ENCODE peak calls at places on chromosomes 12 and 14, in four cellular contexts. Y, E, W and J are unnamed samples.

GRCh38 chr12:15757553-15758255 is 31.5 kb downstream of the EPS8 start:
- DNase-seq in Y (no peak), E (no peak), W (no peak), J (no peak)

GRCh38 chr14:80434574-80435321 is 223.4 kb upstream of the DIO2 start:
- DNase-seq in Y (no peak), E (no peak), W (no peak), J (no peak)

GRCh38 chr12:113322353-113322752 is 12.6 kb downstream of the SLC8B1 start:
- DNase-seq in Y (no peak), E (no peak), W (no peak), J (no peak)

GRCh38 chr12:49955899-49956662 is 5.5 kb downstream of the AQP2 start:
- DNase-seq in Y (no peak), E (no peak), W (no peak), J (no peak)

GRCh38 chr14:69281450-69282169 is 21.7 kb downstream of the GALNT16 start:
- DNase-seq in Y (no peak), E (peak; percentile 49), W (no peak), J (no peak)

GRCh38 chr12:94753071-94753779 is 102.9 kb upstream of the TMCC3 start:
- DNase-seq in Y (peak; percentile 22), E (no peak), W (peak; percentile 40), J (no peak)

GRCh38 chr14:91223028-91223783 is 21.3 kb downstream of the GPR68 start:
- DNase-seq in Y (no peak), E (no peak), W (no peak), J (no peak)

GRCh38 chr14:21169587-21169986 is 13.7 kb upstream of the OR5AU1 start:
- DNase-seq in Y (no peak), E (no peak), W (no peak), J (no peak)

GRCh38 chr12:50187084-50187900 is 20.1 kb upstream of the CERS5 start:
- DNase-seq in Y (no peak), E (no peak), W (no peak), J (no peak)

GRCh38 chr14:69768873-69769272 is 1.9 kb downstream of the SRSF5 start:
- DNase-seq in Y (no peak), E (no peak), W (no peak), J (no peak)

GRCh38 chr14:21206753-21207684 is 51.2 kb upstream of the OR5AU1 start:
- DNase-seq in Y (no peak), E (no peak), W (no peak), J (no peak)

GRCh38 chr12:105292705-105293104 is 37.8 kb upstream of the C12orf75 start:
- DNase-seq in Y (no peak), E (no peak), W (no peak), J (no peak)

GRCh38 chr14:58731465-58732330 is 93.9 kb downstream of the DACT1 start:
- DNase-seq in Y (no peak), E (no peak), W (no peak), J (no peak)

DNA sequence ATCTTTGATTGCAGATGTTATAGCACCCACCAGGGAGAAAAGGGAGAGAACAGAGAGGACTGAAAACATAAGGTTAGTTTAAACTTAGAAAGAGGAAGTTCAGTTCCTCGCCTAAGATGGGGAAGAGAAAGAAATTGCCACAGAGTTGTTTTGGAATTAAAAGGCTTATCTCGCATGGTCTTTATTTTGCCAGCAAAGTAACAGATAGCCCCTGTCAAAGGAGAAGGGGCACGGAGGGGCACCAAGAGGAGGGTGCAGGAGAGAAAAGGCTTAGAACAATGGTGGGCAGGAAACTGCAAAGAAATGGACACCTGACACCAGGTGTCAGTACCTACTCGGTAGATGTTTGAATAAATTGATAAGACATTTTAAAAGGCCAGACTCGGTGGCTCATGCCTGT is 17.8 kb upstream of the OXA1L start:
- DNase-seq in Y (no peak), E (no peak), W (no peak), J (no peak)
- TF ChIP-seq CTCF in Y (no peak), E (no peak), W (no peak), J (no peak)

DNA sequence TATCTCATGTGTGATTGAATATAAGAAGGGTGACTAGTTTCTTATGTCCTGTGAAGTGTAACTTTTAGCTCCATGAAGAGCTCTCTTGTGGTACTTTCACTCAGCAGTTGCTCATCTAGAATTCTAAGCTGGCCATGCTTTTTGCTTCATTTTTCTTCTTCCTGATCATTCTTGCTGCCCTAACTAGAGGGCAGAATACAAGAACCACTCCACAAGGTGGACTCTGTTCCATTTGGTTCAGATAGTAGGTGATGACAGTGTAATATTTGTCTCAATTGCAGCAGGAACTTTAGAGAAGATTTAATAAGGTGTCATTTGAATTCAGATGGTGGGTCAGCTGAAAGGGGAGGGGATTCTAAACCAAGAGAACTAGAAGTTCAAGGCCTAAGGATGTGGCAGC is 17.6 kb downstream of the WDR20 start:
- DNase-seq in Y (no peak), E (no peak), W (no peak), J (no peak)
- TF ChIP-seq CTCF in Y (no peak), E (no peak), W (no peak), J (no peak)

GRCh38 chr14:48553443-48553842 is 878.0 kb upstream of the MDGA2 start:
- DNase-seq in Y (no peak), E (no peak), W (no peak), J (no peak)
- TF ChIP-seq CTCF in Y (no peak), E (no peak), W (no peak), J (no peak)

DNA sequence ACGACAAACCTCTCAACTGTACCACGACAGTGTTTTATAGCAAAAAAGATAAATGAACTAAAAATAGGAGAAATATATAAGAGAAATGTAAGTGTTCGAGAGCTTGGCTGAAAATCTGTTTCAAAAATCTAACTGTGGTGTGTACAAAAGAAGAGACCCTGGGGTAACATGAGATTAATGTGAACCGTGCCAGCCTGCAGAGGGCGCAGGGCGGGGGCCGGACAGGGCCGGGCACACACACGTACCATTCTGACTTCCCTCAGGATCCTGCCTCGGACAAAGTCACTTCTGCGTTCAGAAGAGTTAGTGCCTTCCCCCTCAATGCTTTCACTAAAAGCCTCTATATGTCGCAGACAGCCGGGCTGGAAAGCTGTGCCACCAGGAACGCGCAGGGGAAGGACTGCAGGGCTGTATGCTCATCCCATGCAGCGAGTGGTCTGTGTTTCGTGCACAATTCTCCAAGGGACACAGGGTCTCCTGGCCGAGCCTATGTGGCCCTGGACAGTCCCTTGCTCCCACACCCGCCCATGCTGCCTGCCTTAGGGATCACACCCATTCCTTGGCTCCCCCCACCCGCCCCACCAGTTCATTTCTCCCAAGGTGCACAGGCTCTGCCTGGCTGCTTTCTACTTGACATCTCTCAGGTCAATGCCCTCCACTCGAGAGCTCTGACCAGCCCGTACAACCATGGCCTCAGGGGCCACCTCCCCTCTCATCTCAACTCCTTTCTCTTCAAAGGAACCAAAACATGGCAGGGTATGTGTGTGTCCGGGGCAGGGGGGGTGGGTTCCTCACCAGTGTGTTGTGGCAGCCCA is 8.5 kb downstream of the CDCA4 start:
- DNase-seq in Y (no peak), E (no peak), W (no peak), J (no peak)
- TF ChIP-seq CTCF in Y (no peak), E (no peak), W (no peak), J (no peak)

GRCh38 chr12:20601668-20602280 is 93.4 kb upstream of the SLCO1C1 start:
- DNase-seq in Y (no peak), E (no peak), W (no peak), J (no peak)
- TF ChIP-seq CTCF in Y (no peak), E (no peak), W (peak; percentile 50), J (no peak)

DNA sequence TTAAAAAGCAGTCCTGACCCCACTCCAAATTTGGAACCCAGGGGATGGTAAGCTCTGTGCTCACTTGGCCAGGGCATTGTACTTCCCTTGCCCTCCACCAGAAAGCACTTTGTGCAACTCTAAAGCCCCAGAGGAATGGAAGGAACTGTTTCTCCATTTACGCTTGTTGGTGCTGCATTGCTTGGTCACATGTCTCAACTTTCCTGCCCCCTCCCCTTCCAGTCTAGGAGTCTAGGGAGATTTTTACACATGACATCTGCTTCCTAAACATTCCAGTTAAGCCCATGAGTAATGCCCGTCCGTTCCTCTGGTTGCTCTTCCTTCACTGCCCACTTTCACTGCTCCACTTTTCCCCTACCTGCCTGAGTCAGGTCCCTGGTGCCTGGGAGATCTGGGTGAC is 92.6 kb upstream of the MAP1LC3B2 start:
- DNase-seq in Y (no peak), E (no peak), W (no peak), J (no peak)
- TF ChIP-seq CTCF in Y (no peak), E (no peak), W (no peak), J (no peak)

DNA sequence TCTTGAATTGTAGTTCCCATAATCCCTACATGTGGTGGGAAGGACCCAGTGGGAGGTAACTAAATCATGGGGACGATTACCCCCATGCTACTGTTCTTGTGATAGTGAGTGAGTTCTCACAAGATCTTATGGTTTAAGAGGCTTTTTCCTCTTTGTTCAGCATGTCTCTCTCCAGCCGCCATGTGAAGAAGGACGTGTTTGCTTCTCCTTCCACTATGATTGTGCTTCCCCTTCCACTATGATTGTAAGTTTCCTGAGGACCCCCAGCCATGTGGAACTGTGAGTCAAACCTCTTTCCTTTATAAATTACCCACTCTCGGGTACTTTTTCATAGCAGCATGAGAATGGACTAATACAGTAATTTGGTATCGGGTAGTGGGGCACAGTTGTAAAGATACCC is 97.3 kb downstream of the PPP1R12A start:
- DNase-seq in Y (no peak), E (no peak), W (no peak), J (no peak)
- TF ChIP-seq CTCF in Y (no peak), E (no peak), W (no peak), J (no peak)

DNA sequence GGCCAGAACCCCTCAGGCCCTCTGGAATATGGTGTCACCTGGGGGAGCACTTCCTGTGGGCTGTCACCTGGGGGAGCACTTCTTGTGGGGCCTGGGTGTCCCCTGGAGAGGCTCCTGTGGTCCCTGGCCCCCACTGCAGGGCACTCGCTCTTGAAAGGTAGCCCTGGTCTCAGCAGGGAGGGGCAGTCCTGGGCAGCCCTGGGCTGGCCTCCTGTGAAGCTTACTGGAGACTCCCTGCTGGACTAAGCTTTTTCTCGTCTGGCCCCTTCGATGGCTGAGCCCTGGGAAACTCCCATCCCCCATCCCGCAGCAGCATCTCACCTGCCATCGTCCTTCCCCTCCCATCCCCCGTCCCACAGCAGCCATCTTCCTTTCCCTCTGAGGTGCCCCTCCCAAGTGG is 17.7 kb downstream of the FBRSL1 start:
- DNase-seq in Y (no peak), E (no peak), W (no peak), J (no peak)
- TF ChIP-seq CTCF in Y (no peak), E (no peak), W (no peak), J (no peak)

GRCh38 chr14:105141486-105142281 is 26.9 kb downstream of the JAG2 start:
- DNase-seq in Y (peak; percentile 5), E (peak; percentile 76), W (peak; percentile 14), J (no peak)
- TF ChIP-seq CTCF in Y (no peak), E (no peak), W (no peak), J (no peak)

GRCh38 chr12:14571779-14572178 is 4.1 kb upstream of the PLBD1 start:
- DNase-seq in Y (no peak), E (no peak), W (no peak), J (no peak)

GRCh38 chr12:14575585-14575984 is 7.9 kb upstream of the PLBD1 start:
- DNase-seq in Y (no peak), E (no peak), W (no peak), J (no peak)

GRCh38 chr12:14570231-14570630 is 2.5 kb upstream of the PLBD1 start:
- DNase-seq in Y (no peak), E (no peak), W (no peak), J (no peak)

GRCh38 chr12:14573118-14573517 is 5.4 kb upstream of the PLBD1 start:
- DNase-seq in Y (no peak), E (no peak), W (no peak), J (no peak)

DNA sequence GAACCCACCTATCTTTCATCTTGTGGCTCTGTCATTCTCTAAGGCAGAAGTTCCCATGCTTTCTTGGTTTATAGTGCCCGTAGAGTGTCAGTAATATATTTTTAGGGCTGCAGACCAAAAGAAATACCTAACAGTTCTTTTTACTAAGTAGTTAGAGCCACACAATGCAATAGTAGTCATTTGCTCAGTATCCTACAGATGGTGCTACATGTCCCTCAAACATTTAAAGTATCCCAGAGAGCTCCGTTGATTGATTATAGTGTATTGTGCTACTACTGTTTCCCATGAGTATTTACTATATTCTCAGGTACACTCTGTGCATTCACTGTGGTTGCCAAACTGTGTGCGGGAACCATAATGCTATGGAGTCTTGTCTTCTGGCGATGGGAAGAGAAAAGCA is 4.7 kb upstream of the PLBD1 start:
- DNase-seq in Y (no peak), E (no peak), W (no peak), J (no peak)
- TF ChIP-seq CTCF in Y (no peak), E (no peak), W (no peak), J (no peak)